ENCODE peak calls at places on chromosomes 13 and 19, in eight cellular contexts. Q is CD4-positive, alpha-beta T cell; O is MCF 10A; V is neural crest cell; R is BE2C; X is WTC11; U is tibial nerve; G is GM13977. L is an unnamed sample.

GRCh38 chr19:2283835-2284507 is 2.0 kb upstream of the PEAK3 start:
- DNase-seq in Q (no peak), O (no peak), V (no peak), R (no peak), X (no peak), U (no peak), G (no peak), L (no peak)

GRCh38 chr19:8080832-8081231 is 28.3 kb downstream of the CCL25 start:
- DNase-seq in Q (no peak), O (no peak), V (no peak), R (no peak), X (no peak), U (no peak), G (no peak), L (no peak)

GRCh38 chr13:106596287-106596937 is 28.5 kb upstream of the ARGLU1 start:
- DNase-seq in Q (no peak), O (no peak), V (no peak), R (no peak), X (no peak), U (no peak), G (no peak), L (no peak)

GRCh38 chr19:15422311-15423075 is 3.7 kb upstream of the AKAP8L start:
- DNase-seq in Q (no peak), O (no peak), V (no peak), R (no peak), X (no peak), U (no peak), G (no peak), L (no peak)

GRCh38 chr19:34507414-34508067 is 26.0 kb downstream of the WTIP start:
- DNase-seq in Q (no peak), O (no peak), V (no peak), R (no peak), X (no peak), U (no peak), G (no peak), L (no peak)

GRCh38 chr19:47107953-47108746 is 5.4 kb downstream of the ZC3H4 start:
- DNase-seq in Q (no peak), O (peak; percentile 23), V (no peak), R (no peak), X (no peak), U (no peak), G (no peak), L (no peak)

GRCh38 chr13:99273128-99273527 is 14.9 kb upstream of the GPR18 start:
- DNase-seq in Q (no peak), O (no peak), V (no peak), R (no peak), X (no peak), U (no peak), G (no peak), L (no peak)

GRCh38 chr19:35265126-35265995 is 3.4 kb upstream of the USF2 start:
- DNase-seq in Q (no peak), O (peak; percentile 47), V (no peak), R (no peak), X (peak; percentile 8), U (no peak), G (no peak), L (no peak)

GRCh38 chr19:38685666-38686529 is 38.4 kb downstream of the ACTN4 start:
- DNase-seq in Q (no peak), O (peak; percentile 79), V (no peak), R (no peak), X (no peak), U (no peak), G (peak; percentile 59), L (no peak)

GRCh38 chr19:52398091-52398461 is 427 bp downstream of the ZNF528 start:
- DNase-seq in Q (peak; percentile 2), O (no peak), V (no peak), R (peak; percentile 12), X (peak; percentile 19), U (no peak), G (no peak), L (no peak)

GRCh38 chr13:44224433-44225149 is 149.0 kb upstream of the SERP2 start:
- DNase-seq in Q (no peak), O (no peak), V (no peak), R (no peak), X (no peak), U (peak; percentile 54), G (no peak), L (no peak)

GRCh38 chr13:92807343-92807742 is 419.3 kb upstream of the GPC6 start:
- DNase-seq in Q (no peak), O (no peak), V (no peak), R (no peak), X (no peak), U (no peak), G (no peak), L (no peak)

GRCh38 chr19:41332468-41332867 is 21.3 kb downstream of the TGFB1 start:
- DNase-seq in Q (no peak), O (no peak), V (no peak), R (no peak), X (no peak), U (no peak), G (no peak), L (no peak)

GRCh38 chr13:91247768-91248167 is 99.7 kb upstream of the MIR17HG start:
- DNase-seq in Q (no peak), O (peak; percentile 6), V (no peak), R (no peak), X (no peak), U (no peak), G (peak; percentile 15), L (no peak)
- TF ChIP-seq CTCF in Q (no peak), O (peak; percentile 19), V (peak; percentile 77), R (peak; percentile 34), X (no peak), U (peak; percentile 17), G (peak; percentile 33), L (peak; percentile 27)

GRCh38 chr13:97660488-97661086 is 226.6 kb downstream of the RAP2A start:
- DNase-seq in Q (no peak), O (no peak), V (no peak), R (no peak), X (no peak), U (no peak), G (no peak), L (no peak)

GRCh38 chr13:97653741-97654140 is 219.8 kb downstream of the RAP2A start:
- DNase-seq in Q (no peak), O (peak; percentile 94), V (no peak), R (peak; percentile 51), X (no peak), U (no peak), G (no peak), L (no peak)

GRCh38 chr13:97658556-97658955 is 224.6 kb downstream of the RAP2A start:
- DNase-seq in Q (no peak), O (no peak), V (no peak), R (no peak), X (no peak), U (no peak), G (no peak), L (no peak)

DNA sequence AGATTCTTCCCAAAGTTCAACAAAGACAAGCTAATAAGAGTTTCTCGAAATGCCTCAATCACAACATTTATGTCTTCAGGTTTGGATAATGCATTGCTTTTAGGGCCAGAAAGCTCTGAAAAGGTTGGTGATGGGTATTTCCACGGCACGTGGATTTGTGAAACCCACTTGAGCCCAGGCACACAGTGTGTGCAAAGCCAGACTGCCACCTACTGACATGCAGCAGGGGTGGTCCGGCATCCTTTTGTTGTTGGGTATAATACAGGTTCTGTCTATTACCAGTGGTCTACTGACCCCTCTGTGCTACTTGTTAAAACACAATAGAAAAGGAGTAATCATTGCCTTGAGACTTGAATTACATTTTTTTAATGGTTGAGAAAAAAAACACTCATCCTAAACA is 225.6 kb downstream of the RAP2A start:
- DNase-seq in Q (no peak), O (no peak), V (no peak), R (peak; percentile 19), X (peak; percentile 32), U (no peak), G (no peak), L (no peak)
- TF ChIP-seq CTCF in Q (no peak), O (no peak), V (peak; percentile 20), R (peak; percentile 53), X (no peak), U (peak; percentile 13), G (peak; percentile 29), L (no peak)

GRCh38 chr13:111034811-111035210 is 80.3 kb upstream of the ARHGEF7 start:
- DNase-seq in Q (no peak), O (no peak), V (no peak), R (no peak), X (no peak), U (no peak), G (no peak), L (no peak)
- TF ChIP-seq CTCF in Q (no peak), O (no peak), V (no peak), R (no peak), X (no peak), U (no peak), G (no peak), L (no peak)

GRCh38 chr13:38970380-38971051 is 20.1 kb downstream of the STOML3 start:
- DNase-seq in Q (no peak), O (no peak), V (no peak), R (no peak), X (no peak), U (no peak), G (no peak), L (no peak)
- TF ChIP-seq CTCF in Q (no peak), O (no peak), V (no peak), R (peak; percentile 39), X (no peak), U (no peak), G (peak; percentile 24), L (no peak)